ENCODE peak calls at places on chromosomes 2 and 18, in seven cellular contexts. One of them, this sample, is unnamed.

GRCh38 chr2:22817197-22817596 is 567.8 kb upstream of the KLHL29 start:
- DNase-seq in IMR-90: no peak
- DNase-seq in ACHN: no peak
- DNase-seq in SJSA1: no peak
- DNase-seq in HCT116: no peak
- DNase-seq in RCC 7860: no peak
- DNase-seq in T-helper 1 cell: no peak
- DNase-seq in this sample: no peak

GRCh38 chr2:64653174-64654062 is at the start of gene SERTAD2:
- DNase-seq in IMR-90: peak
- DNase-seq in ACHN: peak
- DNase-seq in SJSA1: peak
- DNase-seq in HCT116: no peak
- DNase-seq in RCC 7860: peak
- DNase-seq in T-helper 1 cell: peak
- DNase-seq in this sample: peak

GRCh38 chr2:209642146-209642815 is 129.4 kb upstream of the UNC80 start:
- DNase-seq in IMR-90: peak
- DNase-seq in ACHN: peak
- DNase-seq in SJSA1: peak
- DNase-seq in HCT116: no peak
- DNase-seq in RCC 7860: no peak
- DNase-seq in T-helper 1 cell: no peak
- DNase-seq in this sample: no peak

GRCh38 chr2:3960106-3960505 is 256.7 kb downstream of the DCDC2C start:
- DNase-seq in IMR-90: no peak
- DNase-seq in ACHN: no peak
- DNase-seq in SJSA1: no peak
- DNase-seq in HCT116: no peak
- DNase-seq in RCC 7860: no peak
- DNase-seq in T-helper 1 cell: no peak
- DNase-seq in this sample: no peak

GRCh38 chr18:35756506-35757117 is 175.1 kb downstream of the GALNT1 start:
- DNase-seq in IMR-90: peak
- DNase-seq in ACHN: peak
- DNase-seq in SJSA1: peak
- DNase-seq in HCT116: peak
- DNase-seq in RCC 7860: peak
- DNase-seq in T-helper 1 cell: peak
- DNase-seq in this sample: peak

GRCh38 chr2:222935688-222936298 is 75.0 kb downstream of the ACSL3 start:
- DNase-seq in IMR-90: no peak
- DNase-seq in ACHN: no peak
- DNase-seq in SJSA1: no peak
- DNase-seq in HCT116: no peak
- DNase-seq in RCC 7860: no peak
- DNase-seq in T-helper 1 cell: no peak
- DNase-seq in this sample: no peak

GRCh38 chr2:222743263-222743865 is 71.9 kb downstream of the MOGAT1 start:
- DNase-seq in IMR-90: no peak
- DNase-seq in ACHN: no peak
- DNase-seq in SJSA1: no peak
- DNase-seq in HCT116: no peak
- DNase-seq in RCC 7860: no peak
- DNase-seq in T-helper 1 cell: no peak
- DNase-seq in this sample: no peak

GRCh38 chr18:36297419-36298112 is at the start of gene FHOD3:
- DNase-seq in IMR-90: peak
- DNase-seq in ACHN: peak
- DNase-seq in SJSA1: peak
- DNase-seq in HCT116: no peak
- DNase-seq in RCC 7860: peak
- DNase-seq in T-helper 1 cell: no peak
- DNase-seq in this sample: peak

GRCh38 chr2:239910851-239911629 is 114.1 kb downstream of the NDUFA10 start:
- DNase-seq in IMR-90: no peak
- DNase-seq in ACHN: no peak
- DNase-seq in SJSA1: no peak
- DNase-seq in HCT116: no peak
- DNase-seq in RCC 7860: no peak
- DNase-seq in T-helper 1 cell: peak
- DNase-seq in this sample: no peak

GRCh38 chr2:54909006-54909405 is 141.2 kb downstream of the RTN4 start:
- DNase-seq in IMR-90: peak
- DNase-seq in ACHN: no peak
- DNase-seq in SJSA1: no peak
- DNase-seq in HCT116: no peak
- DNase-seq in RCC 7860: no peak
- DNase-seq in T-helper 1 cell: no peak
- DNase-seq in this sample: no peak

GRCh38 chr18:56112013-56112749 is 524.2 kb upstream of the TCF4 start:
- DNase-seq in IMR-90: peak
- DNase-seq in ACHN: no peak
- DNase-seq in SJSA1: no peak
- DNase-seq in HCT116: no peak
- DNase-seq in RCC 7860: no peak
- DNase-seq in T-helper 1 cell: peak
- DNase-seq in this sample: no peak

GRCh38 chr2:67002618-67003371 is 394.3 kb upstream of the ETAA1 start:
- DNase-seq in IMR-90: no peak
- DNase-seq in ACHN: no peak
- DNase-seq in SJSA1: no peak
- DNase-seq in HCT116: no peak
- DNase-seq in RCC 7860: no peak
- DNase-seq in T-helper 1 cell: no peak
- DNase-seq in this sample: no peak

GRCh38 chr2:156356006-156356764 is 23.7 kb upstream of the NR4A2 start:
- DNase-seq in IMR-90: peak
- DNase-seq in ACHN: no peak
- DNase-seq in SJSA1: no peak
- DNase-seq in HCT116: no peak
- DNase-seq in RCC 7860: peak
- DNase-seq in T-helper 1 cell: no peak
- DNase-seq in this sample: no peak

GRCh38 chr2:65608966-65609365 is 176.6 kb upstream of the SPRED2 start:
- DNase-seq in IMR-90: no peak
- DNase-seq in ACHN: no peak
- DNase-seq in SJSA1: no peak
- DNase-seq in HCT116: no peak
- DNase-seq in RCC 7860: no peak
- DNase-seq in T-helper 1 cell: no peak
- DNase-seq in this sample: no peak

GRCh38 chr2:233353101-233353768 is 1.1 kb upstream of the DGKD start:
- DNase-seq in IMR-90: no peak
- DNase-seq in ACHN: no peak
- DNase-seq in SJSA1: no peak
- DNase-seq in HCT116: no peak
- DNase-seq in RCC 7860: no peak
- DNase-seq in T-helper 1 cell: no peak
- DNase-seq in this sample: no peak

GRCh38 chr2:21836766-21837543 is 713.2 kb downstream of the TDRD15 start:
- DNase-seq in IMR-90: peak
- DNase-seq in ACHN: no peak
- DNase-seq in SJSA1: peak
- DNase-seq in HCT116: no peak
- DNase-seq in RCC 7860: no peak
- DNase-seq in T-helper 1 cell: no peak
- DNase-seq in this sample: no peak